ENCODE peak calls at places on chromosomes 1 and 21, in five cellular contexts. W is IMR-90, E is esophagus squamous epithelium, T is spleen, P is heart right ventricle. F is an unnamed sample.

GRCh38 chr1:165943198-165943597 is 115.8 kb downstream of the UCK2 start:
- DNase-seq in W (no peak), E (no peak), T (no peak), P (no peak), F (no peak)

GRCh38 chr1:109791495-109792040 is 27.8 kb upstream of the EPS8L3 start:
- DNase-seq in W (no peak), E (no peak), T (no peak), P (no peak), F (no peak)

GRCh38 chr1:175687699-175688098 is 55.7 kb downstream of the TNR start:
- DNase-seq in W (no peak), E (no peak), T (no peak), P (no peak), F (no peak)

GRCh38 chr1:65344171-65344570 is 34.8 kb downstream of the DNAJC6 start:
- DNase-seq in W (no peak), E (no peak), T (no peak), P (no peak), F (no peak)

GRCh38 chr1:100364731-100365130 is 12.4 kb downstream of the CDC14A start:
- DNase-seq in W (no peak), E (no peak), T (no peak), P (no peak), F (no peak)

GRCh38 chr1:68811806-68812205 is 314.9 kb upstream of the DEPDC1 start:
- DNase-seq in W (no peak), E (no peak), T (no peak), P (no peak), F (no peak)

GRCh38 chr1:39759436-39759726 is 11.8 kb downstream of the OXCT2 start:
- DNase-seq in W (no peak), E (no peak), T (no peak), P (no peak), F (no peak)

GRCh38 chr1:2095394-2095793 is 45.2 kb downstream of the PRKCZ start:
- DNase-seq in W (no peak), E (no peak), T (no peak), P (no peak), F (no peak)

GRCh38 chr1:236209185-236209584 is 66.8 kb downstream of the GPR137B start:
- DNase-seq in W (no peak), E (no peak), T (no peak), P (no peak), F (no peak)

GRCh38 chr1:21350132-21350885 is 60.0 kb upstream of the ECE1 start:
- DNase-seq in W (no peak), E (no peak), T (no peak), P (no peak), F (no peak)

GRCh38 chr21:29697555-29698193 is 242.1 kb downstream of the GRIK1 start:
- DNase-seq in W (peak), E (no peak), T (no peak), P (no peak), F (no peak)

GRCh38 chr1:68321084-68321685 is 88.9 kb upstream of the WLS start:
- DNase-seq in W (peak), E (no peak), T (peak), P (peak), F (no peak)

GRCh38 chr1:160550572-160551034 is 27.5 kb upstream of the SLAMF6 start:
- DNase-seq in W (no peak), E (no peak), T (peak), P (peak), F (peak)

GRCh38 chr1:58367217-58367616 is 179.3 kb downstream of the OMA1 start:
- DNase-seq in W (no peak), E (no peak), T (no peak), P (peak), F (no peak)

GRCh38 chr1:39642796-39643195 is 3.4 kb upstream of the HEYL start:
- DNase-seq in W (peak), E (no peak), T (no peak), P (no peak), F (no peak)

GRCh38 chr21:41641821-41642368 is 125.0 kb downstream of the RIPK4 start:
- DNase-seq in W (peak), E (no peak), T (no peak), P (peak), F (no peak)

GRCh38 chr1:172429324-172430127 is 9.0 kb downstream of the C1orf105 start:
- DNase-seq in W (peak), E (no peak), T (no peak), P (no peak), F (peak)

GRCh38 chr1:17099941-17100340 is 19.3 kb downstream of the PADI2 start:
- DNase-seq in W (no peak), E (no peak), T (no peak), P (no peak), F (no peak)

GRCh38 chr1:180912801-180913616 is at the start of gene KIAA1614:
- DNase-seq in W (peak), E (no peak), T (no peak), P (peak), F (no peak)

GRCh38 chr1:2530501-2531361 is 668 bp upstream of the HES5 start:
- DNase-seq in W (no peak), E (no peak), T (no peak), P (no peak), F (no peak)

GRCh38 chr1:56854521-56855099 is at the start of gene C8A:
- DNase-seq in W (no peak), E (no peak), T (no peak), P (no peak), F (no peak)

GRCh38 chr1:187203257-187203656 is 374.5 kb downstream of the PLA2G4A start:
- DNase-seq in W (peak), E (no peak), T (no peak), P (no peak), F (no peak)

GRCh38 chr1:60162941-60163340 is 89.4 kb upstream of the C1orf87 start:
- DNase-seq in W (no peak), E (no peak), T (no peak), P (no peak), F (no peak)

GRCh38 chr1:247295274-247295684 is 36.4 kb downstream of the ZNF496 start:
- DNase-seq in W (peak), E (no peak), T (no peak), P (no peak), F (no peak)

GRCh38 chr21:41059871-41060270 is 108.1 kb upstream of the BACE2 start:
- DNase-seq in W (no peak), E (no peak), T (no peak), P (no peak), F (no peak)

GRCh38 chr1:203284411-203285208 is 20.7 kb upstream of the BTG2 start:
- DNase-seq in W (no peak), E (no peak), T (no peak), P (no peak), F (no peak)

GRCh38 chr1:160097196-160097910 is 1.1 kb downstream of the IGSF8 start:
- DNase-seq in W (no peak), E (no peak), T (peak), P (no peak), F (no peak)

GRCh38 chr1:84587099-84587498 is 12.9 kb upstream of the CTBS start:
- DNase-seq in W (no peak), E (no peak), T (no peak), P (no peak), F (no peak)

GRCh38 chr1:31981976-31982375 is 31.7 kb upstream of the KHDRBS1 start:
- DNase-seq in W (no peak), E (no peak), T (no peak), P (no peak), F (peak)

GRCh38 chr1:228379165-228379460 is 27.5 kb downstream of the TRIM11 start:
- DNase-seq in W (no peak), E (no peak), T (no peak), P (peak), F (no peak)

GRCh38 chr1:17307946-17308345 is at the start of gene PADI4:
- DNase-seq in W (no peak), E (no peak), T (peak), P (no peak), F (no peak)

GRCh38 chr1:20197329-20197791 is 11.0 kb upstream of the PLA2G2C start:
- DNase-seq in W (no peak), E (no peak), T (no peak), P (no peak), F (no peak)

GRCh38 chr1:179302076-179302475 is 8.5 kb downstream of the SOAT1 start:
- DNase-seq in W (peak), E (no peak), T (no peak), P (no peak), F (no peak)

GRCh38 chr1:13824626-13825025 is 124.6 kb downstream of the PRDM2 start:
- DNase-seq in W (no peak), E (no peak), T (no peak), P (no peak), F (no peak)

GRCh38 chr1:28170036-28170596 is 6.4 kb downstream of the PTAFR start:
- DNase-seq in W (no peak), E (no peak), T (peak), P (no peak), F (no peak)

GRCh38 chr1:196361112-196361714 is 247.0 kb downstream of the KCNT2 start:
- DNase-seq in W (peak), E (no peak), T (no peak), P (no peak), F (no peak)